ENCODE peak calls at places on chromosomes 2 and 18, in four cellular contexts. F is K562, P is GM12878, O is HepG2. A is an unnamed sample.

GRCh38 chr2:239727776-239728600 is 297.2 kb downstream of the NDUFA10 start:
- DNase-seq in O (no peak), F (no peak), P (no peak), A (no peak)

GRCh38 chr18:56233595-56233994 is 404.8 kb downstream of the TXNL1 start:
- DNase-seq in P (no peak), O (no peak), F (no peak), A (no peak)

GRCh38 chr18:22609642-22610041 is 191.9 kb upstream of the CTAGE1 start:
- DNase-seq in F (no peak), P (no peak), O (peak), A (peak)

GRCh38 chr2:111676423-111676822 is 207.6 kb downstream of the ANAPC1 start:
- DNase-seq in P (no peak), F (no peak), O (no peak), A (no peak)

GRCh38 chr2:101696272-101697123 is 1.0 kb upstream of the MAP4K4 start:
- DNase-seq in F (no peak), P (no peak), O (no peak), A (no peak)

GRCh38 chr2:197369946-197370325 is 59.4 kb upstream of the ANKRD44 start:
- DNase-seq in O (no peak), P (no peak), F (no peak), A (no peak)

GRCh38 chr2:30664761-30665358 is 142.4 kb downstream of the CAPN13 start:
- DNase-seq in O (peak), P (no peak), F (peak), A (peak)

GRCh38 chr2:164456599-164456998 is 164.7 kb downstream of the GRB14 start:
- DNase-seq in F (no peak), O (no peak), P (no peak), A (no peak)

GRCh38 chr2:9675369-9676351 is 44.9 kb upstream of the YWHAQ start:
- DNase-seq in F (no peak), P (no peak), O (no peak), A (peak)

GRCh38 chr2:238528953-238529781 is 102.4 kb downstream of the ASB1 start:
- DNase-seq in P (no peak), F (no peak), O (peak), A (peak)

GRCh38 chr2:27185331-27186026 is 26.4 kb upstream of the ATRAID start:
- DNase-seq in O (peak), F (no peak), P (no peak), A (no peak)

GRCh38 chr2:171389325-171389724 is 44.5 kb downstream of the METTL8 start:
- DNase-seq in O (no peak), P (no peak), F (no peak), A (no peak)

GRCh38 chr2:238133499-238134392 is 4.7 kb upstream of the KLHL30 start:
- DNase-seq in F (no peak), P (no peak), O (peak), A (no peak)

GRCh38 chr2:115386465-115386864 is 944.0 kb downstream of the DPP10 start:
- DNase-seq in O (no peak), F (no peak), P (no peak), A (no peak)

GRCh38 chr2:69242651-69243051 is 144.4 kb downstream of the GFPT1 start:
- DNase-seq in O (no peak), P (no peak), F (no peak), A (no peak)

DNA sequence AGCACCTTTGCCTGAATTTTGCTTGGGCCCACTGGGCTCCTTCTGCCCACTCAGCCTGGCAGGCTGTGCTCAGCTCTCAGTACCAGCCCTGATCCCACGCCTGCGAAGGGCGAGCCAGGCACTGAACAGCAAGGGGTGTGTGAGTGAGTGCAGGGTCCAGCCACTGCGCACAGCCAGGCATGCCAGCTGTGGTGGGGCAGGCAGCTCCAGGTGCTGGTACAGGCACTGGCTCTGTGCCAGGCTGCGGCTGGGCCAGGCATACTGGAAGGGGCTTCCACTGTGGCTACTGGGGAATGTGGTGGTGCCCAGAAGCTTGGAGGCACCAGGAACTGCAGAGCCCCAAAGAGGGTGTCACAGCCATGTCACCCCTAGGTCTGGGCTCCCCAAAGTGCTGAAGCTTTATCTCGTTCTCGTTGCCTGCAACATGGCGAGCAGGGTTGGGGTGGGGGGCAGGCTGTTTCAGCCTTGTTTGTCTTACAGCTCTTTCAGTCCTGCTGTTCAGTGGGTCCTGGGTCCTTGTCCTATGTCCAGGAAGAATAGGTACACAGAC is 8.8 kb downstream of the DYSF start:
- DNase-seq in P (no peak), F (no peak), O (no peak), A (no peak)
- TF ChIP-seq POLR2AphosphoS2 in P (no peak), F (no peak), O (no peak), A (no peak)

GRCh38 chr2:113705982-113706523 is 50.4 kb downstream of the SLC35F5 start:
- DNase-seq in O (no peak), F (no peak), P (no peak), A (no peak)

GRCh38 chr2:113697516-113697915 is 58.9 kb downstream of the SLC35F5 start:
- DNase-seq in P (no peak), F (no peak), O (no peak), A (no peak)

GRCh38 chr2:113703404-113704299 is 52.8 kb downstream of the SLC35F5 start:
- DNase-seq in P (no peak), F (no peak), O (no peak), A (no peak)

GRCh38 chr2:113699048-113699447 is 57.4 kb downstream of the SLC35F5 start:
- DNase-seq in O (no peak), F (no peak), P (peak), A (no peak)

GRCh38 chr2:113700186-113700841 is 56.1 kb downstream of the SLC35F5 start:
- DNase-seq in F (peak), P (peak), O (peak), A (peak)
- TF ChIP-seq RFX5 in F (no peak), P (no peak), O (no peak), A (no peak)

GRCh38 chr2:88843061-88843460 is 151.6 kb downstream of the RPIA start:
- DNase-seq in F (no peak), P (no peak), O (no peak), A (no peak)
- H3K4me2 ChIP-seq in F (no peak), P (no peak), O (no peak), A (no peak)

GRCh38 chr2:73293534-73294171 is at the start of gene EGR4:
- DNase-seq in F (peak), O (peak), P (peak), A (peak)
- TF ChIP-seq POLR2AphosphoS2 in F (no peak), O (no peak), P (no peak), A (no peak)

GRCh38 chr2:64735504-64735903 is 81.8 kb upstream of the SERTAD2 start:
- DNase-seq in O (no peak), P (no peak), F (no peak), A (no peak)

GRCh38 chr2:64738026-64738425 is 84.3 kb upstream of the SERTAD2 start:
- DNase-seq in P (no peak), F (no peak), O (no peak), A (no peak)

GRCh38 chr2:64742678-64743077 is 89.0 kb upstream of the SERTAD2 start:
- DNase-seq in O (no peak), F (no peak), P (no peak), A (no peak)

GRCh38 chr2:64732153-64732552 is 78.4 kb upstream of the SERTAD2 start:
- DNase-seq in P (no peak), O (peak), F (no peak), A (no peak)

GRCh38 chr2:64737547-64737946 is 83.8 kb upstream of the SERTAD2 start:
- DNase-seq in P (peak), O (no peak), F (no peak), A (no peak)
- TF ChIP-seq RFX5 in P (no peak), O (no peak), F (no peak), A (no peak)

GRCh38 chr18:50631831-50632285 is 72.0 kb downstream of the MAPK4 start:
- DNase-seq in P (no peak), F (no peak), O (no peak), A (no peak)
- H3K4me2 ChIP-seq in P (no peak), F (no peak), O (no peak), A (peak)

GRCh38 chr18:10462597-10462996 is 8.2 kb downstream of the APCDD1 start:
- DNase-seq in O (no peak), F (no peak), P (no peak), A (no peak)

GRCh38 chr18:10465157-10465990 is 10.9 kb downstream of the APCDD1 start:
- DNase-seq in F (no peak), O (no peak), P (no peak), A (no peak)

GRCh38 chr18:10461989-10462388 is 7.6 kb downstream of the APCDD1 start:
- DNase-seq in P (no peak), F (no peak), O (no peak), A (no peak)

GRCh38 chr18:10463096-10463495 is 8.7 kb downstream of the APCDD1 start:
- DNase-seq in P (no peak), F (no peak), O (no peak), A (no peak)

DNA sequence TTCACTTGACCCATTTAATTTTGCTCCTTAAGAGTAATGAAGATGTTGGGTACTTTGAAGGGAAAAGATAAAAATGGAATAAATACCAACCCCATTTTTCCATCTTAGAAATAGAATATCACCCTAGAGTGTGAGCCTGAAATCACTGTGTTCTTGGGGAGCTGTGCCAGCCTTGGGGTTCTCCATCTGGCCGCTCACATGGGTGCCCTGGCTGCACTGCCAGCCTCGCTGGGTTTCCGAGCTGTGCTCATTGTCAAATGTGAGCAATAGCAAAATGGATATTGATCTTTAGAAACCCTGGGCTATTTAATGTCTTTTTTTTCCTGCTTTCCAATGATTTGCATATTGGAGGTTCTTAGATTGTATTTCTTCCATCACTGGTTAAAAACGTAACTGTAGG is 9.3 kb downstream of the APCDD1 start:
- DNase-seq in F (no peak), P (no peak), O (no peak), A (no peak)
- TF ChIP-seq POLR2AphosphoS2 in F (no peak), P (no peak), O (no peak), A (no peak)